ENCODE peak calls at places on chromosomes 2 and 18, in eight cellular contexts. One of them, this sample, is unnamed.

GRCh38 chr18:57959278-57959677 is 84.7 kb upstream of the NEDD4L start:
- DNase-seq in RWPE1: peak
- DNase-seq in B cell: peak
- DNase-seq in OCI-LY7: peak
- DNase-seq in suprapubic skin: no peak
- DNase-seq in GM10248: peak
- DNase-seq in pancreas: no peak
- DNase-seq in A549: peak
- DNase-seq in this sample: peak

GRCh38 chr2:141331127-141331526 is 799.7 kb downstream of the LRP1B start:
- DNase-seq in RWPE1: peak
- DNase-seq in B cell: no peak
- DNase-seq in OCI-LY7: no peak
- DNase-seq in suprapubic skin: no peak
- DNase-seq in GM10248: no peak
- DNase-seq in pancreas: no peak
- DNase-seq in A549: peak
- DNase-seq in this sample: no peak

GRCh38 chr2:216414772-216415319 is 2.6 kb downstream of the SMARCAL1 start:
- DNase-seq in RWPE1: no peak
- DNase-seq in B cell: no peak
- DNase-seq in OCI-LY7: no peak
- DNase-seq in suprapubic skin: no peak
- DNase-seq in GM10248: no peak
- DNase-seq in pancreas: no peak
- DNase-seq in A549: no peak
- DNase-seq in this sample: no peak

GRCh38 chr2:203886579-203887230 is 19.1 kb downstream of the CTLA4 start:
- DNase-seq in RWPE1: no peak
- DNase-seq in B cell: no peak
- DNase-seq in OCI-LY7: no peak
- DNase-seq in suprapubic skin: no peak
- DNase-seq in GM10248: no peak
- DNase-seq in pancreas: no peak
- DNase-seq in A549: no peak
- DNase-seq in this sample: no peak

GRCh38 chr2:57602738-57603137 is 443.9 kb upstream of the VRK2 start:
- DNase-seq in RWPE1: no peak
- DNase-seq in B cell: no peak
- DNase-seq in OCI-LY7: no peak
- DNase-seq in suprapubic skin: no peak
- DNase-seq in GM10248: no peak
- DNase-seq in pancreas: no peak
- DNase-seq in A549: no peak
- DNase-seq in this sample: no peak

GRCh38 chr2:236489895-236490404 is 79.7 kb upstream of the ACKR3 start:
- DNase-seq in RWPE1: no peak
- DNase-seq in B cell: no peak
- DNase-seq in OCI-LY7: no peak
- DNase-seq in suprapubic skin: no peak
- DNase-seq in GM10248: no peak
- DNase-seq in pancreas: no peak
- DNase-seq in A549: no peak
- DNase-seq in this sample: no peak

GRCh38 chr2:33419548-33420255 is 56.7 kb upstream of the RASGRP3 start:
- DNase-seq in RWPE1: no peak
- DNase-seq in B cell: no peak
- DNase-seq in OCI-LY7: no peak
- DNase-seq in suprapubic skin: no peak
- DNase-seq in GM10248: no peak
- DNase-seq in pancreas: no peak
- DNase-seq in A549: no peak
- DNase-seq in this sample: no peak

GRCh38 chr2:26573241-26573925 is 67.8 kb downstream of the CIB4 start:
- DNase-seq in RWPE1: no peak
- DNase-seq in B cell: peak
- DNase-seq in OCI-LY7: no peak
- DNase-seq in suprapubic skin: no peak
- DNase-seq in GM10248: no peak
- DNase-seq in pancreas: peak
- DNase-seq in A549: no peak
- DNase-seq in this sample: no peak

GRCh38 chr2:37414470-37414949 is 70.1 kb downstream of the QPCT start:
- DNase-seq in RWPE1: peak
- DNase-seq in B cell: no peak
- DNase-seq in OCI-LY7: peak
- DNase-seq in suprapubic skin: no peak
- DNase-seq in GM10248: peak
- DNase-seq in pancreas: no peak
- DNase-seq in A549: peak
- DNase-seq in this sample: peak

GRCh38 chr2:164620873-164621760 is at the start of gene GRB14:
- DNase-seq in RWPE1: peak
- DNase-seq in B cell: no peak
- DNase-seq in OCI-LY7: no peak
- DNase-seq in suprapubic skin: no peak
- DNase-seq in GM10248: no peak
- DNase-seq in pancreas: peak
- DNase-seq in A549: peak
- DNase-seq in this sample: peak

GRCh38 chr18:77055429-77056310 is 76.9 kb downstream of the MBP start:
- DNase-seq in RWPE1: no peak
- DNase-seq in B cell: peak
- DNase-seq in OCI-LY7: peak
- DNase-seq in suprapubic skin: no peak
- DNase-seq in GM10248: no peak
- DNase-seq in pancreas: no peak
- DNase-seq in A549: no peak
- DNase-seq in this sample: peak

GRCh38 chr2:130744287-130745117 is 10.8 kb upstream of the AMER3 start:
- DNase-seq in RWPE1: no peak
- DNase-seq in B cell: no peak
- DNase-seq in OCI-LY7: no peak
- DNase-seq in suprapubic skin: no peak
- DNase-seq in GM10248: no peak
- DNase-seq in pancreas: no peak
- DNase-seq in A549: no peak
- DNase-seq in this sample: no peak

GRCh38 chr2:7010376-7010775 is 93.2 kb downstream of the RNF144A start:
- DNase-seq in RWPE1: no peak
- DNase-seq in B cell: peak
- DNase-seq in OCI-LY7: no peak
- DNase-seq in suprapubic skin: no peak
- DNase-seq in GM10248: no peak
- DNase-seq in pancreas: no peak
- DNase-seq in A549: no peak
- DNase-seq in this sample: no peak

GRCh38 chr2:20562540-20563225 is 88.2 kb downstream of the HS1BP3 start:
- DNase-seq in RWPE1: no peak
- DNase-seq in B cell: no peak
- DNase-seq in OCI-LY7: no peak
- DNase-seq in suprapubic skin: no peak
- DNase-seq in GM10248: no peak
- DNase-seq in pancreas: no peak
- DNase-seq in A549: no peak
- DNase-seq in this sample: no peak
- TF ChIP-seq CTCF in RWPE1: no peak
- TF ChIP-seq CTCF in B cell: no peak
- TF ChIP-seq CTCF in OCI-LY7: no peak
- TF ChIP-seq CTCF in suprapubic skin: no peak
- TF ChIP-seq CTCF in GM10248: peak
- TF ChIP-seq CTCF in pancreas: no peak
- TF ChIP-seq CTCF in A549: no peak
- TF ChIP-seq CTCF in this sample: no peak

DNA sequence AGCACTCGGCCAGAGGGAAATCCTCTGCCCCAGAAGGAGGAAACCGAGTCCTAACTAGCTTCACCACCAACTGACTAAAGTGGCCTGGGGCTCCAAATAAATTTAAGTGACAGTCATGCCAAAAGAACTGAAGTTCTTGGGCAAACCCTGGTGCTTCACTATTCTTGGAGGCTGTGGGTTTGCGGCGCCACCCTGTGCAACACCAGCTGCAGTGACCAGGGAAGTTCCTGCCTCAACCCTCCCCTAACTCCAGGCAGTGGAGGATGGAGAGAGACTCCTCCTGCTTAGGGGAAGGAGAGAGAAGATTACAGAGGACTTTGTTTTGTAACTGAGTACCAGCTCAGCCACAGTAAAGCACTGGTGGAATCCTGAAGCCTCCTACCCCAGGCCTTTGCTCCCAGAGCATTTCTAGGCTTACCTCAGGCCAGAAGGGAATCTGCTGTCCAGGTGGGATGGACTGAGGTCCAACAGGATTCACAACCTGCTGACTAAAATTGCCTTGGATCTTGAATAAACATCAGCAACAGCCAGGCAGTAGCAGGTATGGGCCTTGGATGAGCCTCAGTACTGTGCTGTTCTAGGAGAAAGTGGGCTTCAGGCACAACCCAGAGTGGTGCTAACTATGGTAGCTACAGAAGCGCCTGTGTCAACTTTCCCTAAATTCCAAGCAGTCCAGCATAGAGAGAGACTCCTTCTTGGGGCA is 29.4 kb upstream of the BMP10 start:
- DNase-seq in RWPE1: no peak
- DNase-seq in B cell: no peak
- DNase-seq in OCI-LY7: no peak
- DNase-seq in suprapubic skin: no peak
- DNase-seq in GM10248: no peak
- DNase-seq in pancreas: no peak
- DNase-seq in A549: no peak
- DNase-seq in this sample: no peak
- TF ChIP-seq CTCF in RWPE1: no peak
- TF ChIP-seq CTCF in B cell: no peak
- TF ChIP-seq CTCF in OCI-LY7: no peak
- TF ChIP-seq CTCF in suprapubic skin: no peak
- TF ChIP-seq CTCF in GM10248: no peak
- TF ChIP-seq CTCF in pancreas: no peak
- TF ChIP-seq CTCF in A549: no peak
- TF ChIP-seq CTCF in this sample: no peak

DNA sequence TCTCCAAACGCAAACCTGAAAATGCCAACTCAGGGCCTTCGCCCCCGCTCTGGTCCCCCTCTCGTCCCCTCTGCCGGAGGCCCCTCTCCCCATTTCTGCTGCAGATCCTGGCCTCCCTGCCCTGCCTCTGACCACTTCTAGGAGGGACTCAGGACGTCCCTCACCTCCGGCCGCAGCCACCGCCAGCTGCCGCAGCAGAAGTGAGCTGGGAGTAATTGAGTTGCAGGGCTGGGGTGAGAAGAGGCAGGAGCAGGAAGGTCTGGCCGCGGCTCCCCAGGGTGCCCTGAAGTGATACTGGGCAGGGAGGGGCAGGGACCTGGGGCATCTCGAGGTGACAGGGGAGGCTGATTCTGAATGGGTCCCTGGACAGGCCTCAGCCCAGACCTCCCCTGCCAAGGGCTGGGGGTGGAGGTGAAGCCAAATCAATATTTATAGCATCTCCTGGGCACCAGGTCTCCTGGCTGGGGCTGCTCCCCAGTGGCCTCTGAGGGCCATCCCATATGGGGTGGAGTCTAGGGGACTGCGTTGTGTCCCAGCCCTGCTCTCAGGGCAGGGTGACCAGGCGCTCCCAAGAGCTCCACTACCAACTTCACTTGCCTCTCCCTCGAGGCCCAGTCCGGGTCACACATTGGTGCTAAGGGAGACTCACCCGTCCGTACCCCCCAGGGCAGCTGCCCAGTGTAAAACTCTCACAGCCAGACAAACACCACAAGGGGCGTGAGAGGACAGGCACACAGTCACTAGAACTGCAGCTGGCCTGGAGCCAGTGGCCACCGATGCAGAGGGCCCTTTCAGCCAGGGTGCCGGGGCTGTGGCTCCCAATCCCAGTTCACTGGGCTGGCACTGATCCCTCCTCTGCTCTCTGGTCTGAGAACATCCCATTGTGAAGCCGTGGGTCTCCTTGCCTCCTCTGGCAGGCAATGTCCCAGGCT is 33.0 kb downstream of the KCNIP3 start:
- DNase-seq in RWPE1: no peak
- DNase-seq in B cell: no peak
- DNase-seq in OCI-LY7: no peak
- DNase-seq in suprapubic skin: no peak
- DNase-seq in GM10248: no peak
- DNase-seq in pancreas: no peak
- DNase-seq in A549: no peak
- DNase-seq in this sample: no peak
- TF ChIP-seq CTCF in RWPE1: no peak
- TF ChIP-seq CTCF in B cell: no peak
- TF ChIP-seq CTCF in OCI-LY7: no peak
- TF ChIP-seq CTCF in suprapubic skin: no peak
- TF ChIP-seq CTCF in GM10248: no peak
- TF ChIP-seq CTCF in pancreas: no peak
- TF ChIP-seq CTCF in A549: no peak
- TF ChIP-seq CTCF in this sample: no peak

GRCh38 chr2:234564719-234565118 is 67.8 kb upstream of the ARL4C start:
- DNase-seq in RWPE1: no peak
- DNase-seq in B cell: no peak
- DNase-seq in OCI-LY7: no peak
- DNase-seq in suprapubic skin: no peak
- DNase-seq in GM10248: no peak
- DNase-seq in pancreas: no peak
- DNase-seq in A549: no peak
- DNase-seq in this sample: no peak
- TF ChIP-seq CTCF in RWPE1: peak
- TF ChIP-seq CTCF in B cell: no peak
- TF ChIP-seq CTCF in OCI-LY7: peak
- TF ChIP-seq CTCF in suprapubic skin: no peak
- TF ChIP-seq CTCF in GM10248: no peak
- TF ChIP-seq CTCF in pancreas: no peak
- TF ChIP-seq CTCF in A549: peak
- TF ChIP-seq CTCF in this sample: no peak